ENCODE peak calls at places on chromosomes 13 and 19, in four cellular contexts. G is adrenal gland, I is H1, H is tibial nerve. J is an unnamed sample.

GRCh38 chr13:98141938-98142426 is 912 bp upstream of the FARP1 start:
- DNase-seq in G (peak; percentile 60), I (no peak), H (no peak), J (peak; percentile 72)

GRCh38 chr13:32666990-32667571 is 80.8 kb downstream of the PDS5B start:
- DNase-seq in G (no peak), I (no peak), H (no peak), J (no peak)

GRCh38 chr13:47829684-47830083 is 171.4 kb downstream of the SUCLA2 start:
- DNase-seq in G (no peak), I (no peak), H (no peak), J (no peak)

GRCh38 chr13:113539176-113539575 is 45.4 kb upstream of the TFDP1 start:
- DNase-seq in G (no peak), I (no peak), H (no peak), J (peak; percentile 54)

GRCh38 chr13:28640861-28641599 is 17.9 kb upstream of the POMP start:
- DNase-seq in G (no peak), I (no peak), H (no peak), J (no peak)

GRCh38 chr13:63605403-63605802 is 2189.8 kb upstream of the PCDH20 start:
- DNase-seq in G (no peak), I (no peak), H (no peak), J (no peak)

GRCh38 chr13:72204291-72204690 is 337.3 kb upstream of the DACH1 start:
- DNase-seq in G (no peak), I (no peak), H (no peak), J (no peak)

GRCh38 chr19:55058781-55059610 is 4.0 kb downstream of the RDH13 start:
- DNase-seq in G (no peak), I (no peak), H (no peak), J (no peak)

GRCh38 chr19:49847731-49848696 is 2.9 kb upstream of the PTOV1 start:
- DNase-seq in G (no peak), I (no peak), H (no peak), J (no peak)

GRCh38 chr19:57280165-57280912 is at the start of gene ZNF460:
- DNase-seq in G (peak; percentile 96), I (peak; percentile 94), H (peak; percentile 92), J (peak; percentile 99)
- TF ChIP-seq POLR2A in G (peak; percentile 41), I (peak; percentile 39), H (peak; percentile 71), J (no peak)

DNA sequence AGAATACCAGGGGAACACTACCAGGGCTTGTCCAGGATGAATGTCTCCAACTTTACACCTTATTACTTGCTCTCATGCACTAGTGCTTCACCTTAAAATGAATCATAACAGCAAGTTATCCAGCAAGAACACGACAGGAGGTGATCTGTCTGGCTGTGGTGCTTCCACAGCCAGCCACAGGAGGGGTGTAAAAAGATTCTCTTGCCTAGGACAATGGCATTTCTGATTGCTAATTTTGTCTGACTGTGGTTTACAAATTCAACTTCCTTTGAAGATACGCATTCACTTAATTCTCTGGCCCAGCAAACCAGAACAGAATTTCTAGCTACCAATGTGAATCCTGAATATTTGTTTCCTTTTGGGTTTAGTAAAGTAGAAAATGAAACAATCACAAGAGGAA is 23.1 kb upstream of the COG3 start:
- DNase-seq in G (no peak), I (no peak), H (no peak), J (no peak)
- TF ChIP-seq POLR2A in G (no peak), I (no peak), H (no peak), J (no peak)

DNA sequence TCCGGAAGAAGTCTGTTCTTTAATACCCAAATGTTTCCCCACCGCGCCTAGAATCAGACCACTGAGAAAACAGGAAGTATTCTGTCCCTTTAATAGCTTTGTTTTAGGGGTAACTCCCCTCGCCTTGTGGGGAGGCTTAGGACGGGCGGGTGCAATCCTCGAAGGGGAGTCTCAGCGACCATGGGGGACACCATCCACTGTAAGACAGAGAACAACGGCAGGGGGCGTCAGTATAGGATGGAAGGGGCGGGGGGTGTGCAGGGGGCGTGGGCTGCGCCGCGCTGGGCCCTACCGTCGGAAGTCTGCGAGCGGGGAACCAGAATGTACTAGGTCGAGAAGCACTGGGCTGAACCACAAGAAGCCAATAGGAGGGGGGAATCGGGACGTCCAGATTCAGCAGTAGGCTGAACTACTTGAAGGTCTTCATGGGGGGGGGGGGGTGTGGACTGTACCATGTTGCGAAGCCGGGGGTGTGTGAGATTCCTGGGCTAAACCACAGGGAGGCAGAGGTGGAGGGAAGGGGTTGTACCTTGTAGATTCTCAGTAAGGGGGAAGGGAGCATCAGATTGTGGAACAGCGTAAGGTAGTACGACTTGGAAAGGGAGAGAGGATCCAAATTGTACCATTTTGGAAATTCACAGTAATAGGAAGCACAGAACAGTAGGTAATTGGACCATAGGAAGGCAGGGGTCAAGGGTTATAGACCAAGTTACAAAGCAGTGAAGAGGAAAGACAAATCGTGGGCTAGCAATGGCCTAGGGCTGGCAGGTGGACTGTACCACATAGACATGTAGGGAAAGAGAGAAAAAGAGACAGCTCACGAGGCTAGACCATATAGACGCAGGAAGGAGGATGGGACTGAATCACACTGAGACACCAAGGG is 1.0 kb upstream of the DBP start:
- DNase-seq in G (peak; percentile 88), I (peak; percentile 82), H (peak; percentile 81), J (peak; percentile 96)
- TF ChIP-seq POLR2A in G (peak; percentile 51), I (no peak), H (peak; percentile 37), J (peak; percentile 52)

DNA sequence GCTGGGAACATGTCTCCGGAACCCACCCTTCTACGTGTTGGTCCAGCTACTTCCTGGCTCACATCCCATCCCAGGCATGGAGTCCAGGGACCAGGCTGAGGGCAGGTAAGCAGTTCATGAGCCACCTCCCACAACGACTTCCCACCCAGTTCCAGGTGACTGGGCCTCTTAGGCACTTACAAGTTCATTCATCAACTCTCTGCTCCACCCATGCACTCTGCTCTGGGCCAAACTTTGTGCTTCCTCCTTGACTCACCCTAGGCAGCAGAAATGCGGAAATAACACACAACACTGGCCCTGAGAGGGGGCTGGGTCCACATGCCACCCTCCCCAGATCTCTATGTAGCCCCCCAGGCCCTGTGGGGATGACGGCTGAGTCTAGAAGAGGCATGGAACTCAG is 20.5 kb downstream of the IQCN start:
- DNase-seq in G (no peak), I (no peak), H (no peak), J (no peak)
- TF ChIP-seq POLR2A in G (no peak), I (no peak), H (no peak), J (no peak)

GRCh38 chr19:2668188-2668763 is 34.2 kb downstream of the GNG7 start:
- DNase-seq in G (no peak), I (no peak), H (no peak), J (no peak)
- TF ChIP-seq POLR2A in G (no peak), I (no peak), H (no peak), J (no peak)

DNA sequence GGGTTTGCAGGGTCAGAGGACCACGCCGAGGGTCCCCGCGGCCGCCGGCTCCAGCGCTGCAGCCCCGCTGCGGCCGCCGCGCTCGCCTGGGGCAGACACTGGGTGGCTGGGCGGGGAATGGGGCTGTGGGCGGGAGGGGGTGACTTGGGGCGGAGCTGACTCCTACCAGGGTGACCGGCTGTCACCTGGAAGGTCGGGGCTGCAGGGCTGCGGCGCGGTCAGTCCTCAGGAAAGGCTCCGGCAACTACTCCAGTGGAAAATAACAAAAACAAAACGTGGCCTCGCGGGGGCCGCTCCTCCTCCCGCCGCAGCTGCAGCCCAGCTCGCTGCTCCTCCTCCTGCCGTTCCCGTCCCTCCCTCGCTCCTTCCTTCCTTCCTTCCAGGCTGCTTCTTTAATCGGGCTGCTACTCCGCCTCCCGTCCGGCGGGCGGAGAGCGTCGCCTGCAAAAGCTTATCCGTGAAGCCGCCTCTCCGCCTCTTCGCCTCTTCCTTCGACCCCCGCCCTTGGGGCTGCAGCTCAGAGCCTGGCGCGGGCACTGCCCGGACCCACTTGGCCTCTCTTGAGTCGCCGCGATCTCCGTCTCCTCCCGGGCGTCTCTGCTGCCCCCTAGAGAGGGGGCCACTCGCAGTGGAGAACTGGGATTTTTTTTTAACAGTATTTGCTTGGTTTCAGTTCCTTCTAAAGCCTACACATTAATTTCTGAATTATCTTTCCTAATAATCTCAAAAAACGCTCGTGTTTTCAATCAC is at the start of gene TBC1D4:
- DNase-seq in G (peak; percentile 91), I (peak; percentile 88), H (peak; percentile 69), J (peak; percentile 89)
- TF ChIP-seq POLR2A in G (no peak), I (peak; percentile 39), H (peak; percentile 26), J (no peak)

GRCh38 chr19:11642902-11643301 is 45.6 kb downstream of the ZNF627 start:
- DNase-seq in G (no peak), I (no peak), H (no peak), J (no peak)

GRCh38 chr19:11641241-11641640 is 44.0 kb downstream of the ZNF627 start:
- DNase-seq in G (no peak), I (no peak), H (no peak), J (no peak)

GRCh38 chr19:11639245-11639601 is 41.9 kb downstream of the ZNF627 start:
- DNase-seq in G (no peak), I (no peak), H (no peak), J (no peak)

DNA sequence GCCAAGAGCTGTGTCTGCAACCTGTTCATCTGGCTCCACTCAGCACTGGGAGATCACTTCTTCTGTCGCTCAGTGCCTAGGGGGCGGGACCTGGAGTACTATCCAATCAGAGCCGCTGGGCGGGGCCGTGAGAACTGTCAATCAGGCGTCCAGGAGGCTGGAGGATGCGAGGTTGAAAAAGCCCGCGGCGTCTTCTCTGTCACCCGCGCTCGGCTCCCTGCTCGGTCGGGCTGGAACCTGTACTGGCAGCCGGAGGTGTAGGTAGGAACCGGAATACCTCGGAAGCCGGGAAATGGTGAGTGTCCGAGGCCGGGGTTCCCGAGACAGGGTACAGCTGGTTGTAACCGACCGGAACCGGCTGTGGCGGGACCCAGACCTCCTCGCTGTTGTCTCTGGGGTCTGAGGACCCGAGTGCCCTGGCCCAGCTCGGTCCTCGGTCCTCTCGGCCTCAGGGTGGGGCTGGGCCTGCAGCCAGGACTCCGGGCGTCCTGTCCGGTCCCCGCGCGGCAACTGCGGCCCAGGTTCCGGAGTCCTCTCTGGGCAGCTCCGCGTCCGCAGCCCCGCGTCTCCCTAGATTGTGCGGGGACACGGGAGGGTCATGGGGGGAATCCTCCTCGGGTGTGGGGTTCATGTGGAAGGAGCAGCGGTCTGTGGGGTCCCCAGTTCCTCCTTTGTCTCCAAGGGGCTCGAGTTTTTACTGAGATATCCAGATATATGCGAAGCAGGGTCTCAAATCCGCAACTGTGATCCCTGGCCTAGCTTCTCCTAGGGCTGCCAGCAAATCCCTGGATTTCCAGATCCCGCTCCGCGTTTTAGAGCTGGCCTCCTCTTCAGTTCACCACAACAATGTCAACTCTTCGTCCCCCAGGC is 42.6 kb downstream of the ZNF627 start:
- DNase-seq in G (peak; percentile 96), I (peak; percentile 85), H (peak; percentile 97), J (peak; percentile 96)
- TF ChIP-seq POLR2A in G (no peak), I (no peak), H (no peak), J (no peak)